ENCODE peak calls at places on chromosomes 7 and 10, in seven cellular contexts. O is HS-5, V is ELR, E is ovary, I is left cardiac atrium, H is esophagus squamous epithelium, F is T-helper 17 cell. T is an unnamed sample.

GRCh38 chr7:47454066-47454950 is 127.6 kb downstream of the TNS3 start:
- DNase-seq in O (no peak), V (peak), E (no peak), I (no peak), H (no peak), F (no peak), T (no peak)

GRCh38 chr10:30583778-30584415 is 45.7 kb downstream of the LYZL2 start:
- DNase-seq in O (no peak), V (peak), E (peak), I (peak), H (no peak), F (no peak), T (peak)

GRCh38 chr10:4013651-4014085 is 228.7 kb upstream of the KLF6 start:
- DNase-seq in O (no peak), V (no peak), E (no peak), I (peak), H (no peak), F (no peak), T (no peak)

GRCh38 chr7:137975768-137976167 is 26.1 kb downstream of the CREB3L2 start:
- DNase-seq in O (no peak), V (no peak), E (no peak), I (no peak), H (no peak), F (no peak), T (no peak)

GRCh38 chr7:128876127-128876526 is 13.5 kb downstream of the ATP6V1F start:
- DNase-seq in O (no peak), V (no peak), E (no peak), I (no peak), H (no peak), F (no peak), T (no peak)

GRCh38 chr7:75642810-75643486 is 95.8 kb downstream of the HIP1 start:
- DNase-seq in O (no peak), V (peak), E (no peak), I (no peak), H (no peak), F (peak), T (peak)

GRCh38 chr7:28990200-28990960 is 32.2 kb upstream of the TRIL start:
- DNase-seq in O (no peak), V (no peak), E (no peak), I (peak), H (no peak), F (no peak), T (peak)

GRCh38 chr10:24528960-24529359 is 194.7 kb downstream of the ARHGAP21 start:
- DNase-seq in O (no peak), V (no peak), E (no peak), I (no peak), H (no peak), F (no peak), T (peak)

GRCh38 chr7:105399043-105399725 is 10.5 kb upstream of the SRPK2 start:
- DNase-seq in O (no peak), V (peak), E (no peak), I (no peak), H (no peak), F (no peak), T (peak)

GRCh38 chr10:29316308-29317026 is 27.6 kb downstream of the LYZL1 start:
- DNase-seq in O (no peak), V (no peak), E (no peak), I (no peak), H (no peak), F (no peak), T (no peak)

GRCh38 chr7:83691095-83691494 is 42.2 kb upstream of the SEMA3E start:
- DNase-seq in O (no peak), V (no peak), E (no peak), I (no peak), H (no peak), F (no peak), T (no peak)

GRCh38 chr10:99660662-99661369 is 1.5 kb downstream of the ENTPD7 start:
- DNase-seq in O (no peak), V (peak), E (no peak), I (no peak), H (no peak), F (no peak), T (peak)

GRCh38 chr10:77711683-77712049 is 74.1 kb upstream of the KCNMA1 start:
- DNase-seq in O (no peak), V (no peak), E (no peak), I (no peak), H (no peak), F (no peak), T (no peak)

GRCh38 chr10:93672890-93673289 is 29.5 kb downstream of the FRA10AC1 start:
- DNase-seq in O (no peak), V (no peak), E (no peak), I (no peak), H (no peak), F (no peak), T (no peak)

GRCh38 chr10:3761111-3761686 is 23.8 kb downstream of the KLF6 start:
- DNase-seq in O (no peak), V (peak), E (no peak), I (no peak), H (no peak), F (no peak), T (no peak)

GRCh38 chr10:131745591-131745990 is 155.2 kb upstream of the PPP2R2D start:
- DNase-seq in O (no peak), V (no peak), E (no peak), I (no peak), H (no peak), F (no peak), T (no peak)

GRCh38 chr7:83173664-83174063 is 11.0 kb upstream of the PCLO start:
- DNase-seq in O (no peak), V (no peak), E (no peak), I (no peak), H (no peak), F (no peak), T (no peak)

GRCh38 chr10:122117475-122117874 is 128.5 kb downstream of the TACC2 start:
- DNase-seq in O (no peak), V (no peak), E (no peak), I (no peak), H (no peak), F (no peak), T (no peak)

GRCh38 chr7:158403013-158403821 is 184.4 kb downstream of the PTPRN2 start:
- DNase-seq in O (no peak), V (no peak), E (no peak), I (no peak), H (no peak), F (no peak), T (no peak)

GRCh38 chr7:121604627-121605296 is 208.7 kb upstream of the FAM3C start:
- DNase-seq in O (no peak), V (peak), E (no peak), I (peak), H (no peak), F (no peak), T (peak)

GRCh38 chr7:47549916-47550315 is 32.0 kb downstream of the TNS3 start:
- DNase-seq in O (no peak), V (no peak), E (no peak), I (no peak), H (no peak), F (no peak), T (no peak)

GRCh38 chr7:155667241-155667849 is 22.9 kb downstream of the RBM33 start:
- DNase-seq in O (no peak), V (no peak), E (no peak), I (no peak), H (no peak), F (no peak), T (no peak)

GRCh38 chr10:15324611-15325010 is 46.5 kb downstream of the FAM171A1 start:
- DNase-seq in O (no peak), V (peak), E (no peak), I (no peak), H (no peak), F (no peak), T (no peak)

GRCh38 chr7:93142127-93142526 is 6.1 kb downstream of the SAMD9L start:
- DNase-seq in O (no peak), V (peak), E (no peak), I (no peak), H (no peak), F (no peak), T (peak)